ENCODE peak calls at places on chromosomes 11 and 22, in eight cellular contexts. One of them, this sample, is unnamed.

GRCh38 chr22:43891360-43892182 is at the start of gene PNPLA5:
- DNase-seq in progenitor cell of endocrine pancreas: no peak
- DNase-seq in H4: no peak
- DNase-seq in Calu3: no peak
- DNase-seq in posterior cingulate gyrus: peak; percentile 43
- DNase-seq in NCI-H2171 treated with DMSO at 0.1 percent for 48 hours: no peak
- DNase-seq in mesothelial cell of epicardium: no peak
- DNase-seq in NCI-H774: no peak
- DNase-seq in this sample: peak; percentile 20

GRCh38 chr11:76156971-76157427 is 49.3 kb downstream of the WNT11 start:
- DNase-seq in progenitor cell of endocrine pancreas: no peak
- DNase-seq in H4: no peak
- DNase-seq in Calu3: no peak
- DNase-seq in posterior cingulate gyrus: no peak
- DNase-seq in NCI-H2171 treated with DMSO at 0.1 percent for 48 hours: no peak
- DNase-seq in mesothelial cell of epicardium: no peak
- DNase-seq in NCI-H774: no peak
- DNase-seq in this sample: no peak

GRCh38 chr11:92870241-92870826 is 99.1 kb upstream of the MTNR1B start:
- DNase-seq in progenitor cell of endocrine pancreas: no peak
- DNase-seq in H4: no peak
- DNase-seq in Calu3: no peak
- DNase-seq in posterior cingulate gyrus: no peak
- DNase-seq in NCI-H2171 treated with DMSO at 0.1 percent for 48 hours: no peak
- DNase-seq in mesothelial cell of epicardium: no peak
- DNase-seq in NCI-H774: no peak
- DNase-seq in this sample: no peak

GRCh38 chr11:111730871-111731591 is 35.2 kb downstream of the PPP2R1B start:
- DNase-seq in progenitor cell of endocrine pancreas: no peak
- DNase-seq in H4: no peak
- DNase-seq in Calu3: no peak
- DNase-seq in posterior cingulate gyrus: no peak
- DNase-seq in NCI-H2171 treated with DMSO at 0.1 percent for 48 hours: peak; percentile 40
- DNase-seq in mesothelial cell of epicardium: no peak
- DNase-seq in NCI-H774: peak; percentile 80
- DNase-seq in this sample: no peak

GRCh38 chr22:27985323-27986275 is 66.5 kb upstream of the PITPNB start:
- DNase-seq in progenitor cell of endocrine pancreas: no peak
- DNase-seq in H4: no peak
- DNase-seq in Calu3: no peak
- DNase-seq in posterior cingulate gyrus: no peak
- DNase-seq in NCI-H2171 treated with DMSO at 0.1 percent for 48 hours: no peak
- DNase-seq in mesothelial cell of epicardium: no peak
- DNase-seq in NCI-H774: no peak
- DNase-seq in this sample: no peak

GRCh38 chr11:34458566-34458965 is 19.8 kb downstream of the CAT start:
- DNase-seq in progenitor cell of endocrine pancreas: no peak
- DNase-seq in H4: no peak
- DNase-seq in Calu3: no peak
- DNase-seq in posterior cingulate gyrus: no peak
- DNase-seq in NCI-H2171 treated with DMSO at 0.1 percent for 48 hours: no peak
- DNase-seq in mesothelial cell of epicardium: no peak
- DNase-seq in NCI-H774: no peak
- DNase-seq in this sample: no peak

GRCh38 chr22:19965771-19966709 is 24.4 kb upstream of the TXNRD2 start:
- DNase-seq in progenitor cell of endocrine pancreas: no peak
- DNase-seq in H4: no peak
- DNase-seq in Calu3: no peak
- DNase-seq in posterior cingulate gyrus: peak; percentile 58
- DNase-seq in NCI-H2171 treated with DMSO at 0.1 percent for 48 hours: peak; percentile 11
- DNase-seq in mesothelial cell of epicardium: no peak
- DNase-seq in NCI-H774: no peak
- DNase-seq in this sample: no peak

GRCh38 chr11:94958118-94958517 is 15.2 kb downstream of the CWC15 start:
- DNase-seq in progenitor cell of endocrine pancreas: no peak
- DNase-seq in H4: no peak
- DNase-seq in Calu3: no peak
- DNase-seq in posterior cingulate gyrus: no peak
- DNase-seq in NCI-H2171 treated with DMSO at 0.1 percent for 48 hours: no peak
- DNase-seq in mesothelial cell of epicardium: no peak
- DNase-seq in NCI-H774: no peak
- DNase-seq in this sample: peak; percentile 76

GRCh38 chr11:108241370-108242037 is 18.6 kb downstream of the ATM start:
- DNase-seq in progenitor cell of endocrine pancreas: no peak
- DNase-seq in H4: no peak
- DNase-seq in Calu3: no peak
- DNase-seq in posterior cingulate gyrus: no peak
- DNase-seq in NCI-H2171 treated with DMSO at 0.1 percent for 48 hours: no peak
- DNase-seq in mesothelial cell of epicardium: no peak
- DNase-seq in NCI-H774: no peak
- DNase-seq in this sample: no peak

GRCh38 chr11:1438261-1438966 is 48.2 kb downstream of the MOB2 start:
- DNase-seq in progenitor cell of endocrine pancreas: no peak
- DNase-seq in H4: no peak
- DNase-seq in Calu3: no peak
- DNase-seq in posterior cingulate gyrus: no peak
- DNase-seq in NCI-H2171 treated with DMSO at 0.1 percent for 48 hours: no peak
- DNase-seq in mesothelial cell of epicardium: no peak
- DNase-seq in NCI-H774: no peak
- DNase-seq in this sample: no peak

GRCh38 chr11:44793350-44794090 is 66.8 kb downstream of the TSPAN18 start:
- DNase-seq in progenitor cell of endocrine pancreas: no peak
- DNase-seq in H4: no peak
- DNase-seq in Calu3: no peak
- DNase-seq in posterior cingulate gyrus: no peak
- DNase-seq in NCI-H2171 treated with DMSO at 0.1 percent for 48 hours: peak; percentile 37
- DNase-seq in mesothelial cell of epicardium: no peak
- DNase-seq in NCI-H774: no peak
- DNase-seq in this sample: no peak

GRCh38 chr22:35648066-35649025 is at the start of gene APOL6:
- DNase-seq in progenitor cell of endocrine pancreas: no peak
- DNase-seq in H4: peak; percentile 63
- DNase-seq in Calu3: peak; percentile 37
- DNase-seq in posterior cingulate gyrus: no peak
- DNase-seq in NCI-H2171 treated with DMSO at 0.1 percent for 48 hours: peak; percentile 57
- DNase-seq in mesothelial cell of epicardium: no peak
- DNase-seq in NCI-H774: no peak
- DNase-seq in this sample: peak; percentile 87

GRCh38 chr22:49080631-49081030 is 747.0 kb downstream of the BRD1 start:
- DNase-seq in progenitor cell of endocrine pancreas: no peak
- DNase-seq in H4: no peak
- DNase-seq in Calu3: no peak
- DNase-seq in posterior cingulate gyrus: no peak
- DNase-seq in NCI-H2171 treated with DMSO at 0.1 percent for 48 hours: no peak
- DNase-seq in mesothelial cell of epicardium: no peak
- DNase-seq in NCI-H774: no peak
- DNase-seq in this sample: no peak

GRCh38 chr11:17827006-17827405 is 92.4 kb downstream of the KCNC1 start:
- DNase-seq in progenitor cell of endocrine pancreas: no peak
- DNase-seq in H4: no peak
- DNase-seq in Calu3: no peak
- DNase-seq in posterior cingulate gyrus: no peak
- DNase-seq in NCI-H2171 treated with DMSO at 0.1 percent for 48 hours: no peak
- DNase-seq in mesothelial cell of epicardium: no peak
- DNase-seq in NCI-H774: no peak
- DNase-seq in this sample: no peak

GRCh38 chr22:21447694-21448402 is 19.3 kb upstream of the TMEM191C start:
- DNase-seq in progenitor cell of endocrine pancreas: no peak
- DNase-seq in H4: no peak
- DNase-seq in Calu3: no peak
- DNase-seq in posterior cingulate gyrus: no peak
- DNase-seq in NCI-H2171 treated with DMSO at 0.1 percent for 48 hours: no peak
- DNase-seq in mesothelial cell of epicardium: no peak
- DNase-seq in NCI-H774: no peak
- DNase-seq in this sample: no peak

This sample was measured in fibroblast of mammary gland.